ENCODE peak calls at places on chromosomes 16 and 17, in four cellular contexts. One of them, this sample, is unnamed.

GRCh38 chr17:50765454-50766221 is 1.7 kb downstream of the ANKRD40CL start:
- DNase-seq in ovary: no peak
- DNase-seq in prostate gland: no peak
- DNase-seq in NCI-H446: no peak
- DNase-seq in this sample: no peak

GRCh38 chr16:75379911-75380847 is 53.1 kb downstream of the CFDP1 start:
- DNase-seq in NCI-H446: no peak
- DNase-seq in prostate gland: no peak
- DNase-seq in ovary: no peak
- DNase-seq in this sample: no peak

GRCh38 chr17:49845210-49845782 is 2.6 kb downstream of the TAC4 start:
- DNase-seq in NCI-H446: peak; percentile 5
- DNase-seq in ovary: peak; percentile 45
- DNase-seq in prostate gland: no peak
- DNase-seq in this sample: no peak

GRCh38 chr17:63546308-63547082 is 3.8 kb upstream of the DCAF7 start:
- DNase-seq in ovary: no peak
- DNase-seq in prostate gland: no peak
- DNase-seq in NCI-H446: no peak
- DNase-seq in this sample: no peak

GRCh38 chr17:43547659-43548256 is 1.6 kb upstream of the ETV4 start:
- DNase-seq in NCI-H446: no peak
- DNase-seq in ovary: no peak
- DNase-seq in prostate gland: no peak
- DNase-seq in this sample: no peak

GRCh38 chr16:66131156-66131807 is 235.2 kb upstream of the CDH5 start:
- DNase-seq in prostate gland: no peak
- DNase-seq in ovary: no peak
- DNase-seq in NCI-H446: no peak
- DNase-seq in this sample: no peak

GRCh38 chr17:8745586-8746500 is 1.2 kb upstream of the CCDC42 start:
- DNase-seq in ovary: peak; percentile 87
- DNase-seq in prostate gland: peak; percentile 33
- DNase-seq in NCI-H446: no peak
- DNase-seq in this sample: peak; percentile 57

GRCh38 chr16:84484579-84485254 is 19.7 kb downstream of the MEAK7 start:
- DNase-seq in NCI-H446: no peak
- DNase-seq in ovary: peak; percentile 84
- DNase-seq in prostate gland: peak; percentile 65
- DNase-seq in this sample: peak; percentile 76

GRCh38 chr16:74309789-74310781 is 13.5 kb downstream of the PSMD7 start:
- DNase-seq in ovary: no peak
- DNase-seq in prostate gland: peak; percentile 31
- DNase-seq in NCI-H446: no peak
- DNase-seq in this sample: no peak

GRCh38 chr16:47473794-47474193 is 12.7 kb downstream of the PHKB start:
- DNase-seq in NCI-H446: no peak
- DNase-seq in ovary: no peak
- DNase-seq in prostate gland: no peak
- DNase-seq in this sample: no peak

GRCh38 chr16:26396511-26397235 is 670.1 kb upstream of the C16orf82 start:
- DNase-seq in prostate gland: no peak
- DNase-seq in NCI-H446: no peak
- DNase-seq in ovary: no peak
- DNase-seq in this sample: no peak

GRCh38 chr16:29154676-29155121 is 169.8 kb downstream of the LAT start:
- DNase-seq in NCI-H446: no peak
- DNase-seq in prostate gland: no peak
- DNase-seq in ovary: peak; percentile 66
- DNase-seq in this sample: no peak

GRCh38 chr16:30131869-30132475 is 9.0 kb upstream of the MAPK3 start:
- DNase-seq in NCI-H446: peak; percentile 27
- DNase-seq in prostate gland: no peak
- DNase-seq in ovary: no peak
- DNase-seq in this sample: peak; percentile 80

GRCh38 chr16:15990902-15991301 is 41.5 kb downstream of the ABCC1 start:
- DNase-seq in prostate gland: no peak
- DNase-seq in ovary: no peak
- DNase-seq in NCI-H446: no peak
- DNase-seq in this sample: no peak

This sample was measured in thyroid gland.